ENCODE peak calls at places on chromosomes 2 and 18, in ten cellular contexts. One of them, this sample, is unnamed.

GRCh38 chr2:142052220-142052863 is 78.5 kb downstream of the LRP1B start:
- DNase-seq in right lobe of liver: no peak
- DNase-seq in GM12891: no peak
- DNase-seq in A549: no peak
- DNase-seq in prostate gland: no peak
- DNase-seq in lower leg skin: no peak
- DNase-seq in transverse colon: no peak
- DNase-seq in GM12878: no peak
- DNase-seq in NB4: no peak
- DNase-seq in gastrocnemius medialis: no peak
- DNase-seq in this sample: no peak

GRCh38 chr2:72153026-72153791 is 5.5 kb upstream of the CYP26B1 start:
- DNase-seq in right lobe of liver: no peak
- DNase-seq in GM12891: no peak
- DNase-seq in A549: no peak
- DNase-seq in prostate gland: peak
- DNase-seq in lower leg skin: peak
- DNase-seq in transverse colon: no peak
- DNase-seq in GM12878: no peak
- DNase-seq in NB4: no peak
- DNase-seq in gastrocnemius medialis: no peak
- DNase-seq in this sample: no peak

GRCh38 chr2:37201208-37201607 is 4.9 kb downstream of the CEBPZOS start:
- DNase-seq in right lobe of liver: no peak
- DNase-seq in GM12891: no peak
- DNase-seq in A549: no peak
- DNase-seq in prostate gland: no peak
- DNase-seq in lower leg skin: no peak
- DNase-seq in transverse colon: no peak
- DNase-seq in GM12878: no peak
- DNase-seq in NB4: no peak
- DNase-seq in gastrocnemius medialis: no peak
- DNase-seq in this sample: no peak

GRCh38 chr2:85540131-85540587 is 1.2 kb downstream of the MAT2A start:
- DNase-seq in right lobe of liver: no peak
- DNase-seq in GM12891: no peak
- DNase-seq in A549: peak
- DNase-seq in prostate gland: no peak
- DNase-seq in lower leg skin: no peak
- DNase-seq in transverse colon: no peak
- DNase-seq in GM12878: no peak
- DNase-seq in NB4: peak
- DNase-seq in gastrocnemius medialis: no peak
- DNase-seq in this sample: no peak

GRCh38 chr18:67513285-67513684 is 3.2 kb downstream of the DSEL start:
- DNase-seq in right lobe of liver: no peak
- DNase-seq in GM12891: no peak
- DNase-seq in A549: peak
- DNase-seq in prostate gland: no peak
- DNase-seq in lower leg skin: no peak
- DNase-seq in transverse colon: no peak
- DNase-seq in GM12878: no peak
- DNase-seq in NB4: no peak
- DNase-seq in gastrocnemius medialis: no peak
- DNase-seq in this sample: no peak

GRCh38 chr2:43637030-43637803 is at the start of gene PLEKHH2:
- DNase-seq in right lobe of liver: peak
- DNase-seq in GM12891: peak
- DNase-seq in A549: peak
- DNase-seq in prostate gland: peak
- DNase-seq in lower leg skin: peak
- DNase-seq in transverse colon: peak
- DNase-seq in GM12878: peak
- DNase-seq in NB4: peak
- DNase-seq in gastrocnemius medialis: peak
- DNase-seq in this sample: peak

GRCh38 chr2:30349691-30350090 is 97.4 kb upstream of the LCLAT1 start:
- DNase-seq in right lobe of liver: no peak
- DNase-seq in GM12891: no peak
- DNase-seq in A549: no peak
- DNase-seq in prostate gland: no peak
- DNase-seq in lower leg skin: no peak
- DNase-seq in transverse colon: no peak
- DNase-seq in GM12878: no peak
- DNase-seq in NB4: no peak
- DNase-seq in gastrocnemius medialis: no peak
- DNase-seq in this sample: no peak

GRCh38 chr2:112310906-112311305 is 35.5 kb downstream of the ZC3H6 start:
- DNase-seq in right lobe of liver: no peak
- DNase-seq in GM12891: no peak
- DNase-seq in A549: no peak
- DNase-seq in prostate gland: no peak
- DNase-seq in lower leg skin: no peak
- DNase-seq in transverse colon: no peak
- DNase-seq in GM12878: no peak
- DNase-seq in NB4: no peak
- DNase-seq in gastrocnemius medialis: no peak
- DNase-seq in this sample: no peak

GRCh38 chr2:150570712-150571111 is 83.2 kb upstream of the RND3 start:
- DNase-seq in right lobe of liver: no peak
- DNase-seq in GM12891: no peak
- DNase-seq in A549: peak
- DNase-seq in prostate gland: no peak
- DNase-seq in lower leg skin: no peak
- DNase-seq in transverse colon: no peak
- DNase-seq in GM12878: no peak
- DNase-seq in NB4: no peak
- DNase-seq in gastrocnemius medialis: no peak
- DNase-seq in this sample: no peak

DNA sequence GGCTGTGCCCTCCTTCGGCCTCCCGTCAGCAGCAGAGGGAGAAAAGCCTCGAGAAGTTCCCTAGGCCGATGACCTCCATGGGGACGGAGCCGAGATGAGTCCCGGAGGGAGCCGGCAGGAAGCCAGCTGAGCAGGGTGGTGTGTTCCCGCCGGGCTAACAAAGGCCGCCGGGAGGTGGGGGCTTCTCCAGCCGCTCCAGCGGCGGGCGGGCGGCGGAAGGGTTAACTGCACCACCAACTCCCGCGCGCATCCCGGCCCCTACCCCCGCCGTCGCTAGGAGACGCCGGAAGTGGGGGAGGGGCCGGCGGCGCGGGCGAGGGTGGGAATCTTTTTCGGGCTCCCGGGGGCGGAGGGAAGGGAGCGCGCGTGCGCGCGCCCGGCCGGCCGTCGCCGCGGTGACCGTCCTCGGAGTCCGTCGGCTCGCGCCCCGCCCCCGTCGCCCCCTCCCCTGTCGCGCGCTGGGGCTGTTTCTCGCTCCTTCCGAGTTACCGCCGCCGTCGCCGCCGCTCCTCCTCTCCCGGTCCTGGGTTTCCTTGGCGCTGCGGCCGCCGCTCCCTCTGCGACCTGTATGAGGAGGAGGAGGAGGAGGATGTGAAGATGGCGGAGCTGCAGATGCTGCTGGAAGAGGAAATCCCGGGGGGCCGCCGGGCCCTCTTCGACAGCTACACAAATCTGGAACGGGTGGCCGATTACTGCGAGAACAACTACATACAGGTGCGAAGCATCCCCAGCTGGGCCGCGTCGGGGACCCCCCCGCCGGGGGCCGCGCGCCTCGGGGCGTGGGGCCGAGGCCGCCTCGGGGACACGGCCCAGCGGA is at the start of gene ABI2:
- DNase-seq in right lobe of liver: peak
- DNase-seq in GM12891: peak
- DNase-seq in A549: peak
- DNase-seq in prostate gland: peak
- DNase-seq in lower leg skin: peak
- DNase-seq in transverse colon: peak
- DNase-seq in GM12878: no peak
- DNase-seq in NB4: peak
- DNase-seq in gastrocnemius medialis: peak
- DNase-seq in this sample: peak
- TF ChIP-seq POLR2A in right lobe of liver: no peak
- TF ChIP-seq POLR2A in GM12891: no peak
- TF ChIP-seq POLR2A in A549: peak
- TF ChIP-seq POLR2A in prostate gland: peak
- TF ChIP-seq POLR2A in lower leg skin: no peak
- TF ChIP-seq POLR2A in transverse colon: no peak
- TF ChIP-seq POLR2A in GM12878: peak
- TF ChIP-seq POLR2A in NB4: no peak
- TF ChIP-seq POLR2A in gastrocnemius medialis: peak
- TF ChIP-seq POLR2A in this sample: peak

DNA sequence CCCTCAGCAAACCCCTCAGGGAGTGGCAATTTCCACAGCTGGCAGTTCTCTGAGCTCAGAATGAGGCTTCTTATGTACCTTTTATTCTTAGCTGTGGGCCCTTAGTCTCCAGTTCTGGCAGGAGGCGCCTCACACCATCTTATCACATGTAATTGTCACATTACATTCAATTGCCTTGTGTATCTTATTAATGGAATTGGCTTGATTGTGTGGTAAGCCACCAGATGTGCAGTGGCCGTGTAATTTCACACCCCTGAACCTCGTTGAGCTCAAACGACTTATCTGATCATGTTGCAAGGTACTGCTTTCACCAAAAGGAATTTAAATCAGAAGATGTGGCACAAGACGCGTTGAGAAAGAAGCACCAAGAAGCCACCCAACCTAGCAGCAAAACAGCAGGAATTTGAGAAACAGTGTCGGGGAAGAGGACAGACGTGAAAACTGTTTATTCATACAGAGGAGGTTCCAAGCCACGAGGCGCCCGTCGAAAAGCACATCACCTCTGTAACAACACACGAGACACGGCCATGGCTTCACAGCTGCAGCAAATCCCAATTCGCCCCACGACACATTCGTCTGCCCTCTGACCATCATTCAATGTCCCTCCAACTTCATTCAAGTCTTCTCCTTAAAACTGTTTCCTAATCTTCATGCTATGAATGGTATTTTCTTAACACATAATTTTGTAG is 53.6 kb upstream of the LPIN2 start:
- DNase-seq in right lobe of liver: no peak
- DNase-seq in GM12891: no peak
- DNase-seq in A549: no peak
- DNase-seq in prostate gland: no peak
- DNase-seq in lower leg skin: no peak
- DNase-seq in transverse colon: no peak
- DNase-seq in GM12878: no peak
- DNase-seq in NB4: no peak
- DNase-seq in gastrocnemius medialis: no peak
- DNase-seq in this sample: no peak
- TF ChIP-seq POLR2A in right lobe of liver: no peak
- TF ChIP-seq POLR2A in GM12891: no peak
- TF ChIP-seq POLR2A in A549: no peak
- TF ChIP-seq POLR2A in prostate gland: no peak
- TF ChIP-seq POLR2A in lower leg skin: no peak
- TF ChIP-seq POLR2A in transverse colon: no peak
- TF ChIP-seq POLR2A in GM12878: no peak
- TF ChIP-seq POLR2A in NB4: no peak
- TF ChIP-seq POLR2A in gastrocnemius medialis: no peak
- TF ChIP-seq POLR2A in this sample: no peak

GRCh38 chr2:152198499-152198898 is 22.9 kb upstream of the STAM2 start:
- DNase-seq in right lobe of liver: no peak
- DNase-seq in GM12891: no peak
- DNase-seq in A549: no peak
- DNase-seq in prostate gland: no peak
- DNase-seq in lower leg skin: no peak
- DNase-seq in transverse colon: no peak
- DNase-seq in GM12878: no peak
- DNase-seq in NB4: no peak
- DNase-seq in gastrocnemius medialis: no peak
- DNase-seq in this sample: no peak

GRCh38 chr2:152200101-152200500 is 24.5 kb upstream of the STAM2 start:
- DNase-seq in right lobe of liver: no peak
- DNase-seq in GM12891: no peak
- DNase-seq in A549: no peak
- DNase-seq in prostate gland: no peak
- DNase-seq in lower leg skin: no peak
- DNase-seq in transverse colon: no peak
- DNase-seq in GM12878: no peak
- DNase-seq in NB4: no peak
- DNase-seq in gastrocnemius medialis: no peak
- DNase-seq in this sample: no peak

GRCh38 chr2:152201466-152201830 is 25.9 kb upstream of the STAM2 start:
- DNase-seq in right lobe of liver: no peak
- DNase-seq in GM12891: no peak
- DNase-seq in A549: no peak
- DNase-seq in prostate gland: no peak
- DNase-seq in lower leg skin: no peak
- DNase-seq in transverse colon: no peak
- DNase-seq in GM12878: no peak
- DNase-seq in NB4: no peak
- DNase-seq in gastrocnemius medialis: no peak
- DNase-seq in this sample: no peak

DNA sequence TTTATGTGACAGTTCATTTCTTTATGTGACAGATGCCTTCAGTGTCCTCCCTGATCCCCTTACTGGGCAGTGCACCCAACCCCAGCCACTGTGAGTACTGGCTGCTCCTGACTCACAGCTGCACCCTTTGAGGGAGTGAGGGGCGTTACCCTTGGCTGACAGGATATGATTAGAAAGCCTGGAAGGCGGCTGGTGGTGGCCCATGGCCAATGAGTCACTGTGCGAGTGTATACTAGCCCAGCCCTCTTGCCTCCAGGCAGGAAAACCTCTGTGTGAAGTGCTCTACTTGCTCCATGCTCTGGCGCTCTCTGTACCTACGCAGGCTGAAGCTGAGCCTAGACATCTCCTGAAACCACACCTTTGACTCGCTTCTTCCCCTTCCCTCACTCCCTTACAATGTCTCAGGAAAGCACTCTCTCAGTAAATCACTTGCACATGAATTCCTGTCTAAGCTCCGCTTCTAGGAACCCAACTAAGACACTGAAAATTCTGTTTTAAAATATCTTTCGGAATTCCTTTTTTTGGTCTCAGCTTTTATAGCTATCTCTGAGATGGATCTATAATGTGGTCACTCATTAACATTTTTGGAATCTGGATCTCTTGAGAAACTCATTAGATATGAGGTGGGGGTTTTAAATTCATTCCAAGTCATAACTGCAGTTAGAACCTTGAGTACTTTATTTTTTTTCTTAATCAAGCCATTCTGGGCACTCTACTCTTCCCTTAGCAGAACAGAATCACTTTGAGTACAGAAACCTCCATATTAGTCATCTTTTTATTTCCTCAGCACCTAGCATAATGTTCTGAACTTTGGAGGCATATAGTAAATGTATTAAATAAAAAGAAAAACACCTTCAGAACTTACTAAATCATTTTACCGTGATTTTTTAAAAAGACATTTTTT is 25.3 kb upstream of the STAM2 start:
- DNase-seq in right lobe of liver: no peak
- DNase-seq in GM12891: no peak
- DNase-seq in A549: peak
- DNase-seq in prostate gland: peak
- DNase-seq in lower leg skin: peak
- DNase-seq in transverse colon: peak
- DNase-seq in GM12878: no peak
- DNase-seq in NB4: peak
- DNase-seq in gastrocnemius medialis: peak
- DNase-seq in this sample: peak
- TF ChIP-seq POLR2A in right lobe of liver: no peak
- TF ChIP-seq POLR2A in GM12891: no peak
- TF ChIP-seq POLR2A in A549: no peak
- TF ChIP-seq POLR2A in prostate gland: peak
- TF ChIP-seq POLR2A in lower leg skin: no peak
- TF ChIP-seq POLR2A in transverse colon: no peak
- TF ChIP-seq POLR2A in GM12878: no peak
- TF ChIP-seq POLR2A in NB4: no peak
- TF ChIP-seq POLR2A in gastrocnemius medialis: peak
- TF ChIP-seq POLR2A in this sample: peak

GRCh38 chr2:26785431-26786206 is at the start of gene CENPA:
- DNase-seq in right lobe of liver: peak
- DNase-seq in GM12891: peak
- DNase-seq in A549: peak
- DNase-seq in prostate gland: peak
- DNase-seq in lower leg skin: peak
- DNase-seq in transverse colon: peak
- DNase-seq in GM12878: peak
- DNase-seq in NB4: peak
- DNase-seq in gastrocnemius medialis: peak
- DNase-seq in this sample: peak
- TF ChIP-seq POLR2A in right lobe of liver: no peak
- TF ChIP-seq POLR2A in GM12891: no peak
- TF ChIP-seq POLR2A in A549: peak
- TF ChIP-seq POLR2A in prostate gland: peak
- TF ChIP-seq POLR2A in lower leg skin: no peak
- TF ChIP-seq POLR2A in transverse colon: peak
- TF ChIP-seq POLR2A in GM12878: peak
- TF ChIP-seq POLR2A in NB4: peak
- TF ChIP-seq POLR2A in gastrocnemius medialis: peak
- TF ChIP-seq POLR2A in this sample: no peak

This sample was measured in uterus.